ENCODE peak calls at places on chromosomes 12 and 14, in eight cellular contexts. S is stimulated activated CD4-positive, alpha-beta T cell treated with anti-CD3 and anti-CD28 coated beads, Interleukin-2, amount 100 ng/mL, for 24 hours; N is mammary epithelial cell; L is endothelial cell of umbilical vein; Z is COR-L47; X is GM23338; U is fibroblast of the aortic adventitia; I is AG04449. C is an unnamed sample.

GRCh38 chr12:6784292-6784691 is 5.0 kb upstream of the CD4 start:
- DNase-seq in L (no peak), U (no peak), I (no peak), S (no peak), N (no peak), Z (no peak), X (no peak), C (no peak)

GRCh38 chr14:99513946-99514551 is 32.8 kb downstream of the CCNK start:
- DNase-seq in Z (no peak), I (no peak), X (no peak), U (no peak), S (no peak), N (no peak), L (no peak), C (no peak)

GRCh38 chr14:22623047-22623446 is 21.1 kb downstream of the OR6J1 start:
- DNase-seq in X (no peak), S (no peak), Z (no peak), L (peak), I (no peak), N (no peak), U (no peak), C (no peak)

GRCh38 chr12:7642876-7643309 is 22.8 kb downstream of the APOBEC1 start:
- DNase-seq in Z (no peak), L (peak), S (peak), U (peak), N (no peak), I (no peak), X (peak), C (no peak)

GRCh38 chr12:6092784-6093722 is 31.4 kb downstream of the VWF start:
- DNase-seq in Z (no peak), X (no peak), N (peak), I (no peak), U (peak), L (peak), S (no peak), C (no peak)

GRCh38 chr12:72083096-72083825 is 144.6 kb downstream of the TPH2 start:
- DNase-seq in U (no peak), S (no peak), X (peak), Z (no peak), L (no peak), I (no peak), N (no peak), C (no peak)

GRCh38 chr12:45379261-45379660 is 163.4 kb downstream of the ANO6 start:
- DNase-seq in U (peak), Z (no peak), I (no peak), N (peak), S (no peak), L (peak), X (no peak), C (no peak)

GRCh38 chr12:57119294-57119693 is 8.1 kb upstream of the STAT6 start:
- DNase-seq in N (no peak), I (no peak), X (no peak), Z (no peak), L (no peak), U (no peak), S (no peak), C (no peak)

GRCh38 chr12:56679834-56680575 is 8.1 kb downstream of the PTGES3 start:
- DNase-seq in Z (no peak), L (no peak), I (no peak), N (no peak), X (no peak), S (no peak), U (no peak), C (no peak)

GRCh38 chr14:104891664-104892500 is 26.8 kb downstream of the CEP170B start:
- DNase-seq in L (no peak), U (no peak), X (no peak), S (no peak), Z (no peak), N (no peak), I (no peak), C (peak)

GRCh38 chr12:4506870-4507269 is 31.8 kb upstream of the RAD51AP1 start:
- DNase-seq in U (peak), N (peak), L (no peak), I (peak), Z (no peak), X (no peak), S (no peak), C (no peak)

GRCh38 chr12:108734200-108734906 is 3.0 kb upstream of the CORO1C start:
- DNase-seq in S (no peak), I (peak), Z (no peak), N (peak), X (peak), U (peak), L (peak), C (no peak)

GRCh38 chr12:58425481-58426392 is 484.4 kb downstream of the ATP23 start:
- DNase-seq in S (no peak), L (peak), I (peak), X (peak), N (peak), U (peak), Z (peak), C (no peak)

GRCh38 chr14:40336846-40337245 is 904.6 kb upstream of the FBXO33 start:
- DNase-seq in L (no peak), N (no peak), Z (no peak), U (no peak), S (no peak), I (no peak), X (peak), C (no peak)

GRCh38 chr12:79360936-79361335 is 329.8 kb downstream of the PAWR start:
- DNase-seq in N (no peak), S (no peak), Z (no peak), L (no peak), X (no peak), I (no peak), U (peak), C (no peak)

GRCh38 chr14:77615231-77616132 is 955 bp downstream of the SPTLC2 start:
- DNase-seq in N (peak), U (no peak), L (peak), I (no peak), Z (no peak), S (peak), X (peak), C (peak)

GRCh38 chr12:89179983-89180382 is 172.3 kb downstream of the DUSP6 start:
- DNase-seq in X (no peak), U (peak), N (peak), I (no peak), Z (peak), L (peak), S (no peak), C (no peak)

GRCh38 chr14:55889124-55889523 is 229.1 kb upstream of the PELI2 start:
- DNase-seq in Z (peak), U (no peak), N (peak), L (no peak), S (no peak), I (no peak), X (no peak), C (no peak)

GRCh38 chr14:52399886-52400599 is 85.9 kb downstream of the PTGER2 start:
- DNase-seq in Z (no peak), L (no peak), I (peak), U (peak), X (peak), N (no peak), S (no peak), C (no peak)

GRCh38 chr12:1534708-1535107 is 59.7 kb downstream of the FBXL14 start:
- DNase-seq in I (no peak), N (no peak), U (no peak), X (no peak), S (no peak), L (no peak), Z (no peak), C (no peak)

GRCh38 chr14:34035934-34036250 is 85.0 kb upstream of the EGLN3 start:
- DNase-seq in X (no peak), L (no peak), U (no peak), S (no peak), N (no peak), I (no peak), Z (no peak), C (no peak)

GRCh38 chr12:122079532-122080081 is 1.1 kb downstream of the MLXIP start:
- DNase-seq in L (peak), X (no peak), Z (peak), U (peak), I (no peak), N (no peak), S (no peak), C (no peak)